ENCODE peak calls at places on chromosome 1, in seven cellular contexts. N is stimulated activated CD4-positive, alpha-beta T cell treated with anti-CD3 and anti-CD28 coated beads, Interleukin-12 subunit alpha, Interleukin-12 subunit beta, amount 100 ng/mL, for 4 hours; V is GM23248; D is ACHN; J is activated T-helper 1 cell treated with Interleukin-2 at 50 U/mL for 16 hours; U is amygdala; O is suprapubic skin. W is an unnamed sample.

GRCh38 chr1:177306981-177307380 is 136.2 kb downstream of the BRINP2 start:
- DNase-seq in N (no peak), V (peak), D (no peak), J (no peak), U (no peak), O (no peak), W (no peak)

GRCh38 chr1:9687876-9688582 is 36.5 kb downstream of the PIK3CD start:
- DNase-seq in N (no peak), V (peak), D (peak), J (no peak), U (no peak), O (no peak), W (no peak)

GRCh38 chr1:186325239-186325638 is 49.8 kb downstream of the TPR start:
- DNase-seq in N (no peak), V (peak), D (peak), J (no peak), U (no peak), O (no peak), W (no peak)

GRCh38 chr1:209505044-209505443 is 78.5 kb upstream of the CAMK1G start:
- DNase-seq in N (no peak), V (peak), D (no peak), J (no peak), U (no peak), O (no peak), W (no peak)

GRCh38 chr1:43678940-43679339 is 28.4 kb upstream of the ST3GAL3 start:
- DNase-seq in N (no peak), V (no peak), D (no peak), J (no peak), U (no peak), O (no peak), W (no peak)

GRCh38 chr1:39269791-39270342 is 65.4 kb downstream of the MACF1 start:
- DNase-seq in N (no peak), V (peak), D (no peak), J (no peak), U (no peak), O (no peak), W (no peak)

GRCh38 chr1:184986250-184986649 is 11.9 kb upstream of the NIBAN1 start:
- DNase-seq in N (no peak), V (peak), D (peak), J (no peak), U (no peak), O (no peak), W (no peak)

GRCh38 chr1:67749844-67750689 is 65.1 kb downstream of the GADD45A start:
- DNase-seq in N (no peak), V (peak), D (peak), J (no peak), U (no peak), O (no peak), W (no peak)

GRCh38 chr1:153527023-153527724 is 8.6 kb downstream of the S100A6 start:
- DNase-seq in N (no peak), V (peak), D (no peak), J (no peak), U (no peak), O (no peak), W (no peak)

GRCh38 chr1:65812065-65812464 is 19.4 kb downstream of the PDE4B start:
- DNase-seq in N (peak), V (peak), D (peak), J (no peak), U (no peak), O (no peak), W (no peak)

GRCh38 chr1:77536813-77537212 is 145.6 kb downstream of the ZZZ3 start:
- DNase-seq in N (no peak), V (peak), D (peak), J (no peak), U (no peak), O (no peak), W (no peak)

GRCh38 chr1:7389201-7389785 is 381.8 kb upstream of the VAMP3 start:
- DNase-seq in N (no peak), V (peak), D (no peak), J (no peak), U (no peak), O (peak), W (peak)

GRCh38 chr1:98157524-98158293 is 236.9 kb upstream of the DPYD start:
- DNase-seq in N (no peak), V (peak), D (no peak), J (no peak), U (no peak), O (no peak), W (no peak)

GRCh38 chr1:9270290-9270900 is 22.3 kb upstream of the SPSB1 start:
- DNase-seq in N (no peak), V (peak), D (no peak), J (no peak), U (no peak), O (no peak), W (no peak)

GRCh38 chr1:197363855-197364254 is 95.8 kb downstream of the CRB1 start:
- DNase-seq in N (no peak), V (no peak), D (no peak), J (no peak), U (no peak), O (no peak), W (no peak)

GRCh38 chr1:226798427-226799411 is 59.6 kb upstream of the ITPKB start:
- DNase-seq in N (peak), V (no peak), D (no peak), J (peak), U (no peak), O (no peak), W (no peak)

GRCh38 chr1:71135571-71135970 is 54.7 kb upstream of the ZRANB2 start:
- DNase-seq in N (no peak), V (peak), D (no peak), J (no peak), U (no peak), O (no peak), W (no peak)

GRCh38 chr1:171636141-171636540 is 14.1 kb downstream of the MYOCOS start:
- DNase-seq in N (no peak), V (peak), D (no peak), J (no peak), U (no peak), O (no peak), W (no peak)

GRCh38 chr1:8702121-8702520 is 115.3 kb downstream of the RERE start:
- DNase-seq in N (no peak), V (peak), D (peak), J (no peak), U (no peak), O (no peak), W (no peak)

GRCh38 chr1:181090653-181091126 is 2.2 kb downstream of the IER5 start:
- DNase-seq in N (no peak), V (peak), D (peak), J (no peak), U (no peak), O (no peak), W (no peak)

GRCh38 chr1:11598461-11598860 is 55.8 kb downstream of the FBXO2 start:
- DNase-seq in N (no peak), V (peak), D (no peak), J (no peak), U (no peak), O (no peak), W (no peak)

GRCh38 chr1:63674865-63675815 is 81.9 kb downstream of the PGM1 start:
- DNase-seq in N (no peak), V (no peak), D (no peak), J (no peak), U (no peak), O (no peak), W (no peak)

GRCh38 chr1:202056644-202057334 is 46.4 kb downstream of the ELF3 start:
- DNase-seq in N (no peak), V (no peak), D (no peak), J (no peak), U (no peak), O (peak), W (no peak)